ENCODE peak calls at places on chromosomes 12 and 14, in eight cellular contexts. X is SK-N-SH; Q is cardiac muscle cell; W is naive thymus-derived CD4-positive, alpha-beta T cell; U is ovary; S is Peyer's patch; E is tibial nerve; N is fibroblast of lung. Y is an unnamed sample.
A peak's percentile ranks its signal among the peaks of the same experiment; 100 is the strongest.

GRCh38 chr12:62194616-62195015 is 65.6 kb upstream of the USP15 start:
- DNase-seq in X (no peak), Q (peak; percentile 61), W (no peak), U (no peak), S (no peak), E (no peak), N (peak; percentile 10), Y (no peak)

GRCh38 chr12:132506730-132507538 is 17.0 kb downstream of the FBRSL1 start:
- DNase-seq in X (peak; percentile 74), Q (peak; percentile 92), W (peak; percentile 41), U (peak; percentile 76), S (peak; percentile 53), E (peak; percentile 45), N (peak; percentile 75), Y (no peak)

GRCh38 chr14:67513631-67514108 is 19.4 kb upstream of the PLEKHH1 start:
- DNase-seq in X (no peak), Q (no peak), W (no peak), U (no peak), S (no peak), E (peak; percentile 6), N (no peak), Y (no peak)

GRCh38 chr12:114245555-114245954 is 160.4 kb downstream of the TBX5 start:
- DNase-seq in X (no peak), Q (peak; percentile 51), W (no peak), U (no peak), S (no peak), E (no peak), N (peak; percentile 29), Y (no peak)

GRCh38 chr14:24351517-24351916 is 11.7 kb upstream of the RIPK3 start:
- DNase-seq in X (no peak), Q (peak; percentile 63), W (no peak), U (no peak), S (no peak), E (no peak), N (peak; percentile 54), Y (no peak)

GRCh38 chr14:97846156-97846555 is 1049.0 kb downstream of the VRK1 start:
- DNase-seq in X (no peak), Q (no peak), W (no peak), U (no peak), S (no peak), E (no peak), N (no peak), Y (no peak)

GRCh38 chr12:388012-388411 is 1.1 kb downstream of the KDM5A start:
- DNase-seq in X (no peak), Q (no peak), W (no peak), U (no peak), S (no peak), E (no peak), N (no peak), Y (no peak)

GRCh38 chr14:93089501-93090269 is 26.0 kb downstream of the ITPK1 start:
- DNase-seq in X (no peak), Q (no peak), W (no peak), U (no peak), S (no peak), E (no peak), N (no peak), Y (no peak)

GRCh38 chr14:56099081-56099797 is 19.0 kb upstream of the PELI2 start:
- DNase-seq in X (no peak), Q (no peak), W (no peak), U (no peak), S (no peak), E (no peak), N (no peak), Y (no peak)

GRCh38 chr14:85934123-85934885 is 404.4 kb downstream of the FLRT2 start:
- DNase-seq in X (peak; percentile 10), Q (peak; percentile 1), W (peak; percentile 20), U (no peak), S (peak; percentile 52), E (peak; percentile 25), N (peak; percentile 21), Y (peak; percentile 10)

GRCh38 chr12:4779749-4780148 is 59.5 kb downstream of the GALNT8 start:
- DNase-seq in X (no peak), Q (no peak), W (no peak), U (no peak), S (no peak), E (no peak), N (no peak), Y (no peak)

GRCh38 chr12:122336015-122336946 is 70.0 kb upstream of the VPS33A start:
- DNase-seq in X (peak; percentile 24), Q (peak; percentile 52), W (peak; percentile 22), U (no peak), S (no peak), E (no peak), N (peak; percentile 46), Y (no peak)

GRCh38 chr12:56437430-56438176 is 11.6 kb downstream of the TIMELESS start:
- DNase-seq in X (no peak), Q (no peak), W (no peak), U (no peak), S (no peak), E (no peak), N (no peak), Y (no peak)

GRCh38 chr12:113070117-113070906 is 13.8 kb downstream of the DTX1 start:
- DNase-seq in X (no peak), Q (no peak), W (no peak), U (no peak), S (peak; percentile 83), E (no peak), N (no peak), Y (no peak)

GRCh38 chr12:47360771-47361388 is 281.1 kb upstream of the AMIGO2 start:
- DNase-seq in X (no peak), Q (peak; percentile 37), W (no peak), U (no peak), S (peak; percentile 63), E (no peak), N (no peak), Y (no peak)

GRCh38 chr12:47561746-47562145 is 144.1 kb downstream of the RPAP3 start:
- DNase-seq in X (no peak), Q (no peak), W (no peak), U (no peak), S (no peak), E (no peak), N (no peak), Y (no peak)

GRCh38 chr14:92578511-92578910 is 64.9 kb downstream of the RIN3 start:
- DNase-seq in X (no peak), Q (peak; percentile 19), W (no peak), U (no peak), S (no peak), E (no peak), N (peak; percentile 62), Y (no peak)

GRCh38 chr14:103542545-103543088 is 13.6 kb downstream of the TRMT61A start:
- DNase-seq in X (peak; percentile 67), Q (no peak), W (no peak), U (peak; percentile 61), S (no peak), E (no peak), N (no peak), Y (peak; percentile 91)

GRCh38 chr14:91229743-91230200 is 14.7 kb downstream of the GPR68 start:
- DNase-seq in X (no peak), Q (peak; percentile 47), W (peak; percentile 30), U (no peak), S (peak; percentile 77), E (no peak), N (no peak), Y (no peak)

GRCh38 chr14:51517116-51517515 is 134.6 kb upstream of the FRMD6 start:
- DNase-seq in X (no peak), Q (no peak), W (no peak), U (no peak), S (no peak), E (no peak), N (peak; percentile 32), Y (no peak)
- H3K27ac ChIP-seq in X (no peak overlapping the region), Q (no peak overlapping the region), W (no peak overlapping the region), U (no peak overlapping the region), S (no peak overlapping the region), E (no peak overlapping the region), N (no peak overlapping the region), Y (no peak overlapping the region)

DNA sequence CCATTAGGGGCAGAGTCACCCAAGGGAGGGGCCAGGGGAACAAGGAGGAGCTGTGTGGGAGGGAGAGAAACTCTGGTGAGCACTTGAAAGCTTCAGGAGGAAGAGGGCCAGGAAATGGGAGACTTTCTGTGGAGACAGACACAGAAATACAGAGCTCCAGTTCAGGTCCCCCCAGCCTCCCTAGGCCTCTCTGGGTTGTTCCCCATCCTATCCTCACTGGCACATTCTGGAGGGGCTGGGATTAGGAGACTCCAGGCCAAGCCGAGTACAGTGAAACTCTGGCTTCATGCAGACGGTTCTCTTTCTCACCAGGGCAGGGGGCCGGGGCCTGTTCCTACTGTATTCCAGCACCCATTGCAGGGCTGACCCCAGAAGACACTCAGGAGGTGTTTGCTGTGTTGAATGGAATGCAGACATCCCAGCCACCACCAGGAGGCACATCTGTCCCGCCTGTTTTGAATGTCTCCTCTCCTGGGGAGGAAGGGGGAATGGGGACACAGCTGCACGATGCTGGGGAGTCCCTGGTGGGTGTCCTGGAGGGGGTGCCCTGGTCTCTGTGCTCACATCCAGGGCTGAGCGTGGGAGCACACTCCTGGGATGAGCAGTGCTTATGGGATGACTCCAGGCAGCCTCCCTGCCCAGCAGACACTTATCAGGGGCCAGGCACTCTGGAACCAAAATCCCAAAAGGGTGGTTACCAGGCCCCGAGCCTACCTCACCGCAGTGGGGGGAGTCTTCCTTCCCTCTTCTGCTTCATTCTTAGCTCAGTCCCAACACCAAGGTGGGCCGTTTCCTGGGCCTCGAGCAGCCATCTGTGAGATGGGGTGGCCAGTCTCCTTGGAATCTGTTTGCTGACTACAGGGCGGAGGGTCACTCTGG is 5.5 kb upstream of the KRT84 start:
- DNase-seq in X (peak; percentile 44), Q (peak; percentile 50), W (no peak), U (no peak), S (no peak), E (no peak), N (no peak), Y (no peak)
- H3K27ac ChIP-seq in X (no peak overlapping the region), Q (no peak overlapping the region), W (no peak overlapping the region), U (no peak overlapping the region), S (no peak overlapping the region), E (no peak overlapping the region), N (no peak overlapping the region), Y (peak overlapping the region; percentile 82)

GRCh38 chr14:101453225-101453624 is 108.1 kb upstream of the DIO3 start:
- DNase-seq in X (no peak), Q (no peak), W (no peak), U (no peak), S (no peak), E (no peak), N (no peak), Y (no peak)
- H3K27ac ChIP-seq in X (no peak overlapping the region), Q (no peak overlapping the region), W (no peak overlapping the region), U (no peak overlapping the region), S (no peak overlapping the region), E (no peak overlapping the region), N (no peak overlapping the region), Y (no peak overlapping the region)

DNA sequence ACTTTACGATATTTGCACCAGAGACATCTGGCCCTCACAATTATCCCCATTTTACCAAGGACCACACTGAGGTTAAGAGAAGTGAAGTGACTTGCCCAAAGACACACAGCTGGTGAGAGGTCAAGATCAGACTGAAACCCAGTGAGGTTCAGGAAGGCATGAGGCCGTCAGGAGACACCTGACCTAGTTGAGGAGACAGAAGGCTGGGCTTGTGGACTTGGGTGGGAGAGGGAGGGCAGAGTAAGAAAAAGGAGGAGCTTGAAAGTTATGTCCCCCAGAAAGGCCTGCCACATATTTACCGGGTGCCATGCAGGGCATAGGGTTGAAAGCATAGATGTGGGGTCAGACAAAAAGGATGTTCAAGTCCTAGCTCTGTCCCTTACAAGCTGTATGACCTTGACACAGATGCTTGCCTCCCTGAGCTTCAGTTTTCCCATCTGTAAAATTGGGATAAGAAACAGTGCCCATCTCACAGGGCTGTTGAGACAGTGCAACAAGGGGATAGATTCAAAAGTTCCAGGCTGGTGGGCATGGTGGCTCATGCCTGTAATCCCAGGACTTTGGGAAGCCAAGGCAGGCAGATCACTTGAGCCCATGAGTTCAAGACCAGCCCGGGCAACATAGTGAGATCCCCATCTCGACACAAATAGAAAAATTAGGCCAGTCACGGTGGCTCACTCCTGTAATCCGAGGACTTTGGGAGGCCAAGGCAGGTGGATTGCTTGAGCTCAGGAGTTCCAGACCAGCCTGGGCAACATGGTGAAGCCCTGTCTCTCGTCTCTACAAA is 6.4 kb downstream of the SELPLG start:
- DNase-seq in X (no peak), Q (no peak), W (no peak), U (no peak), S (no peak), E (no peak), N (no peak), Y (no peak)
- H3K27ac ChIP-seq in X (no peak overlapping the region), Q (no peak overlapping the region), W (peak overlapping the region; percentile 89), U (no peak overlapping the region), S (no peak overlapping the region), E (no peak overlapping the region), N (no peak overlapping the region), Y (no peak overlapping the region)